ENCODE peak calls at places on chromosomes 6 and 20, in nine cellular contexts. P is bronchial epithelial cell; A is heart right ventricle; J is adrenal gland; V is MM.1S; S is CD4-positive, alpha-beta memory T cell; T is AG04450; C is tibial nerve; N is H1. F is an unnamed sample.

GRCh38 chr20:51342510-51343236 is 199.8 kb downstream of the NFATC2 start:
- DNase-seq in A (no peak), P (no peak), J (no peak), V (peak; percentile 53), T (no peak), N (no peak), C (no peak), S (no peak), F (no peak)

GRCh38 chr20:46789339-46789984 is 80.0 kb downstream of the SLC2A10 start:
- DNase-seq in A (no peak), V (no peak), N (no peak), J (no peak), C (no peak), T (no peak), S (no peak), P (no peak), F (no peak)

GRCh38 chr20:58708246-58708931 is 15.8 kb downstream of the NPEPL1 start:
- DNase-seq in S (no peak), J (peak; percentile 3), A (no peak), T (no peak), P (no peak), C (peak; percentile 2), N (no peak), V (no peak), F (no peak)

GRCh38 chr6:5592911-5593519 is 331.7 kb downstream of the FARS2 start:
- DNase-seq in P (no peak), C (no peak), S (no peak), T (no peak), J (no peak), A (no peak), V (no peak), N (no peak), F (no peak)

GRCh38 chr6:87731818-87732661 is 30.0 kb upstream of the AKIRIN2 start:
- DNase-seq in J (peak; percentile 89), T (peak; percentile 72), S (peak; percentile 65), N (no peak), C (peak; percentile 97), P (peak; percentile 98), A (peak; percentile 85), V (no peak), F (peak; percentile 93)

GRCh38 chr20:23245553-23246128 is 105.0 kb upstream of the NXT1 start:
- DNase-seq in J (peak; percentile 56), P (peak; percentile 37), A (peak; percentile 70), V (no peak), C (peak; percentile 57), N (no peak), S (no peak), T (no peak), F (no peak)

GRCh38 chr6:166488701-166489100 is 97.8 kb downstream of the RAMACL start:
- DNase-seq in V (no peak), P (no peak), N (no peak), S (no peak), A (no peak), T (no peak), J (no peak), C (no peak), F (no peak)

GRCh38 chr6:21109421-21110178 is 484.0 kb upstream of the SOX4 start:
- DNase-seq in J (no peak), A (no peak), S (no peak), C (no peak), N (no peak), V (no peak), T (no peak), P (peak; percentile 61), F (peak; percentile 70)

GRCh38 chr20:4261333-4262284 is 246.3 kb upstream of the RNF24 start:
- DNase-seq in C (no peak), N (no peak), V (no peak), P (peak; percentile 51), A (no peak), T (peak; percentile 3), S (no peak), J (no peak), F (peak; percentile 35)

GRCh38 chr20:5356921-5357320 is 40.2 kb upstream of the PROKR2 start:
- DNase-seq in T (no peak), S (no peak), P (no peak), J (no peak), V (no peak), A (no peak), N (no peak), C (no peak), F (no peak)

GRCh38 chr6:140636237-140636636 is 1261.8 kb upstream of the CITED2 start:
- DNase-seq in A (no peak), N (no peak), V (no peak), C (no peak), T (no peak), P (no peak), S (no peak), J (no peak), F (no peak)

GRCh38 chr6:130276507-130276906 is 53.8 kb upstream of the SAMD3 start:
- DNase-seq in V (no peak), J (no peak), P (no peak), A (no peak), S (no peak), C (no peak), N (no peak), T (no peak), F (no peak)

GRCh38 chr20:34022154-34022842 is 28.6 kb downstream of the RALY start:
- DNase-seq in J (no peak), C (no peak), N (no peak), V (peak; percentile 58), T (no peak), P (peak; percentile 26), S (peak; percentile 18), A (no peak), F (peak; percentile 29)

GRCh38 chr6:111683749-111684267 is 78.1 kb upstream of the TRAF3IP2 start:
- DNase-seq in S (peak; percentile 27), C (peak; percentile 75), T (peak; percentile 18), P (peak; percentile 12), V (no peak), N (no peak), A (no peak), J (no peak), F (peak; percentile 95)

GRCh38 chr20:62068997-62069396 is 3.3 kb upstream of the TAF4 start:
- DNase-seq in V (no peak), N (no peak), A (no peak), J (no peak), T (no peak), C (no peak), S (no peak), P (no peak), F (no peak)

DNA sequence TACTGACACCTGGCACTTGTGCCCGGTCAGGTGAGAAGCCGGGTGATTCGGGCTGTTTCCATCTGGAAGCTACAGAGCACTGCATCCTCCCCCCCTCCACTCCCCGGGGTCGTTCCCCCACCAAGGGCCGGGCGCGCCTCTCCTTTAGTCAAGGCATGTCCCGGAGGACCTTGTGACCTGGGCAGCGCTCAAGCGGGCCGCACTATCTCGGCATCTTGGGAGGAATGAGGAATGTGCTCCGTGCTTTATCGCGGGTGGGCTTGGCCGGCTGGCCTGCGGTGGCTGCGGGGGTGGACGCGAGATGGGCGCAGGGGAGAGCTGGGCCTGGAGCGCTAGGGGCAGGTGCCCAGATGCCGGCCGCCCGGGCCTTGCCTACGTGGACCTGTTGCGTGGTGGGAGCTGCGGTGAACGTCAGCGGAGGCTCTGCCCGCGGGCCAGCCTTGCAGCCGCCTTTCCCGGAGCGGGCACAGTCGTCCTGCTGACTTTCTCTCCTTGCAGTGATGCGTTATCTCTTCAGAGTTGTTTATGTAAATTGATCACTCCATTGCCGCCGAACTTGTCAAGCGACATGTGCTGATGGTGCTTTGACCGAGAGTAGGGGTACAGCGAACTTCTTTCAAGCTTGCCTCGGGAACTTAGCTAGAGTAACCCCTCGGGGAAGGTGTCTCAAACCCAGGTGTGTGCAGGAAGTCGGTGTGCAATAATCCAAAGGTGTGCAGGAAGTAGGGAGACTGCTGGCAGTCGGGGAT is 1.1 kb downstream of the LRRC1 start:
- DNase-seq in J (peak; percentile 59), V (peak; percentile 36), A (peak; percentile 38), S (peak; percentile 11), P (no peak), T (no peak), N (no peak), C (no peak), F (peak; percentile 43)
- H3K4me3 ChIP-seq in J (peak overlapping the region; percentile 93), V (peak overlapping the region; percentile 87), A (peak overlapping the region; percentile 93), S (peak overlapping the region; percentile 74), P (peak overlapping the region; percentile 70), T (peak overlapping the region; percentile 97), N (peak overlapping the region; percentile 88), C (peak overlapping the region; percentile 82), F (peak overlapping the region; percentile 84)

GRCh38 chr6:156849806-156850205 is 72.6 kb downstream of the ARID1B start:
- DNase-seq in J (no peak), V (peak; percentile 73), P (no peak), N (no peak), C (no peak), A (no peak), T (no peak), S (no peak), F (no peak)
- H3K4me3 ChIP-seq in J (no peak overlapping the region), V (peak overlapping the region; percentile 40), P (no peak overlapping the region), N (no peak overlapping the region), C (no peak overlapping the region), A (no peak overlapping the region), T (no peak overlapping the region), S (no peak overlapping the region), F (no peak overlapping the region)

GRCh38 chr6:76940186-76940585 is 523.1 kb downstream of the HTR1B start:
- DNase-seq in V (no peak), C (no peak), N (no peak), J (no peak), A (no peak), P (no peak), T (no peak), S (no peak), F (peak; percentile 7)
- H3K4me3 ChIP-seq in V (no peak overlapping the region), C (no peak overlapping the region), N (no peak overlapping the region), J (no peak overlapping the region), A (no peak overlapping the region), P (no peak overlapping the region), T (no peak overlapping the region), S (no peak overlapping the region), F (no peak overlapping the region)

GRCh38 chr6:104959453-104959858 is 2.5 kb downstream of the LIN28B start:
- DNase-seq in A (no peak), P (no peak), N (no peak), S (no peak), J (no peak), C (no peak), V (no peak), T (no peak), F (no peak)

GRCh38 chr6:104957301-104958177 is 632 bp downstream of the LIN28B start:
- DNase-seq in N (peak; percentile 79), P (no peak), S (no peak), C (no peak), T (no peak), J (no peak), V (no peak), A (no peak), F (no peak)

GRCh38 chr6:104958720-104959452 is 2.0 kb downstream of the LIN28B start:
- DNase-seq in T (no peak), J (no peak), P (no peak), N (no peak), V (no peak), C (no peak), A (no peak), S (no peak), F (peak; percentile 45)

GRCh38 chr6:104956663-104957294 is at the start of gene LIN28B:
- DNase-seq in V (no peak), A (no peak), C (no peak), S (no peak), T (no peak), J (no peak), P (no peak), N (no peak), F (no peak)

DNA sequence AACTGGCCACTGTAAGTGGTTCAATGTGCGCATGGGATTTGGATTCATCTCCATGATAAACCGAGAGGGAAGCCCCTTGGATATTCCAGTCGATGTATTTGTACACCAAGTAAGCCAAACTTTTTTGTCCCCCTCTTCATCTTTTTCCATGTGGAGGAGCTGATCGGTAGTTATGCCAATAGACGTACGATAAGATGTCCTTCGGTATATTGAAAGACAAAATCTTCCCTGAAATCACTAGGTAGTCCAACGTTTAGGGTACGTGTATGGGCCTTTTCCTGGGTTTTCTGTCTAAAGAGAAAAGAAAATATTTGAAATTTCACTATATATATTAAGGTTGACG is 1.2 kb downstream of the LIN28B start:
- DNase-seq in S (no peak), N (no peak), A (no peak), J (no peak), V (no peak), C (no peak), P (no peak), T (no peak), F (no peak)
- H3K4me3 ChIP-seq in S (no peak overlapping the region), N (peak overlapping the region; percentile 90), A (no peak overlapping the region), J (no peak overlapping the region), V (no peak overlapping the region), C (no peak overlapping the region), P (no peak overlapping the region), T (no peak overlapping the region), F (peak overlapping the region; percentile 43)